ENCODE peak calls at places on chromosome 3, in nine cellular contexts. B, H, F, O, C, L, G, J and Y are unnamed samples.

GRCh38 chr3:79247367-79248103 is 520.3 kb downstream of the ROBO1 start:
- DNase-seq in B (no peak), H (no peak), F (peak), O (peak), C (no peak), L (no peak), G (no peak), J (no peak), Y (no peak)

GRCh38 chr3:154181127-154181691 is 60.0 kb downstream of the ARHGEF26 start:
- DNase-seq in B (peak), H (no peak), F (no peak), O (peak), C (no peak), L (no peak), G (no peak), J (no peak), Y (no peak)

GRCh38 chr3:85808750-85809149 is 850.0 kb downstream of the CADM2 start:
- DNase-seq in B (no peak), H (no peak), F (no peak), O (peak), C (no peak), L (no peak), G (no peak), J (no peak), Y (no peak)

GRCh38 chr3:27724459-27725197 is 2.5 kb upstream of the EOMES start:
- DNase-seq in B (no peak), H (no peak), F (no peak), O (no peak), C (no peak), L (no peak), G (no peak), J (no peak), Y (no peak)

GRCh38 chr3:58529516-58530353 is 7.3 kb downstream of the ACOX2 start:
- DNase-seq in B (no peak), H (no peak), F (no peak), O (peak), C (no peak), L (no peak), G (no peak), J (no peak), Y (no peak)

GRCh38 chr3:130609166-130609574 is 92.2 kb downstream of the COL6A6 start:
- DNase-seq in B (no peak), H (peak), F (peak), O (no peak), C (no peak), L (peak), G (peak), J (peak), Y (no peak)

GRCh38 chr3:149638401-149639092 is 19.3 kb downstream of the WWTR1 start:
- DNase-seq in B (no peak), H (no peak), F (peak), O (peak), C (no peak), L (peak), G (no peak), J (no peak), Y (no peak)

GRCh38 chr3:67031986-67032385 is 33.9 kb downstream of the KBTBD8 start:
- DNase-seq in B (no peak), H (no peak), F (no peak), O (no peak), C (no peak), L (no peak), G (no peak), J (no peak), Y (no peak)

DNA sequence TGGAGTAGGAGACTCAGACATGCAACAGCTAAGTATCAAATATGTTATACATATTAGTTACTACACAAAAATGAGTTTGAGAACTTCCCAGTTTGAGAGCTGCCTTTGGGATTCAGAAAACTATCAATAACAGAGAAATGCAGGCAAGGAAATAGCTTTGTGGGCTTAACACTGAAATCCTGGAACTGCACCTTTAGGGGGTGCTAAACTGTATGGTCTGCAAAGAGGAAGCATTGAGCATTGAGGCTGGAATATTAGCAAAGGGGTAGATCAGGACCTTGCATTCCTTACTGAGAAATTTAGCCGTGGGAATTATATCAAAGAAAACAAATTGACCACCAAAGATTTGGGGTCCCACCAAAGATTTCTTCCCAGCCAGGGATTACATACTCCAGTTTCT is 580.0 kb downstream of the ZNF385D start:
- DNase-seq in B (no peak), H (no peak), F (no peak), O (peak), C (no peak), L (no peak), G (no peak), J (no peak), Y (no peak)
- TF ChIP-seq CTCF in B (peak), H (no peak), F (peak), O (peak), C (no peak), L (no peak), G (peak), J (peak), Y (no peak)

GRCh38 chr3:122496529-122496928 is 18.2 kb downstream of the KPNA1 start:
- DNase-seq in B (no peak), H (no peak), F (no peak), O (no peak), C (no peak), L (no peak), G (no peak), J (no peak), Y (no peak)

GRCh38 chr3:122497425-122497824 is 17.3 kb downstream of the KPNA1 start:
- DNase-seq in B (peak), H (no peak), F (peak), O (no peak), C (no peak), L (no peak), G (no peak), J (no peak), Y (no peak)

GRCh38 chr3:122493296-122493695 is 21.4 kb downstream of the KPNA1 start:
- DNase-seq in B (no peak), H (no peak), F (peak), O (no peak), C (no peak), L (no peak), G (no peak), J (no peak), Y (no peak)

GRCh38 chr3:122502139-122502538 is 12.6 kb downstream of the KPNA1 start:
- DNase-seq in B (no peak), H (no peak), F (no peak), O (no peak), C (no peak), L (no peak), G (no peak), J (no peak), Y (no peak)

GRCh38 chr3:122498152-122498551 is 16.6 kb downstream of the KPNA1 start:
- DNase-seq in B (no peak), H (no peak), F (no peak), O (no peak), C (no peak), L (no peak), G (no peak), J (no peak), Y (no peak)
- H3K27ac ChIP-seq in B (peak), H (no peak), F (no peak), O (no peak), C (no peak), L (no peak), G (no peak), J (no peak), Y (no peak)

GRCh38 chr3:50371133-50371670 is 11.9 kb upstream of the TMEM115 start:
- DNase-seq in B (no peak), H (no peak), F (no peak), O (no peak), C (no peak), L (no peak), G (no peak), J (no peak), Y (no peak)

GRCh38 chr3:50372349-50372748 is 13.0 kb upstream of the TMEM115 start:
- DNase-seq in B (no peak), H (no peak), F (no peak), O (peak), C (no peak), L (no peak), G (no peak), J (no peak), Y (no peak)

GRCh38 chr3:50373146-50373864 is 14.0 kb upstream of the TMEM115 start:
- DNase-seq in B (no peak), H (no peak), F (no peak), O (no peak), C (no peak), L (no peak), G (no peak), J (no peak), Y (no peak)

GRCh38 chr3:50369271-50369670 is 9.9 kb upstream of the TMEM115 start:
- DNase-seq in B (no peak), H (no peak), F (no peak), O (no peak), C (no peak), L (no peak), G (no peak), J (no peak), Y (no peak)

GRCh38 chr3:50370594-50370993 is 11.3 kb upstream of the TMEM115 start:
- DNase-seq in B (peak), H (no peak), F (no peak), O (peak), C (no peak), L (no peak), G (no peak), J (no peak), Y (no peak)
- TF ChIP-seq CTCF in B (peak), H (no peak), F (peak), O (peak), C (no peak), L (no peak), G (no peak), J (no peak), Y (no peak)

GRCh38 chr3:72447059-72447946 is 400.9 kb downstream of the SHQ1 start:
- DNase-seq in B (peak), H (peak), F (peak), O (peak), C (peak), L (peak), G (peak), J (peak), Y (peak)
- H3K27ac ChIP-seq in B (peak), H (peak), F (peak), O (peak), C (peak), L (peak), G (peak), J (peak), Y (peak)

DNA sequence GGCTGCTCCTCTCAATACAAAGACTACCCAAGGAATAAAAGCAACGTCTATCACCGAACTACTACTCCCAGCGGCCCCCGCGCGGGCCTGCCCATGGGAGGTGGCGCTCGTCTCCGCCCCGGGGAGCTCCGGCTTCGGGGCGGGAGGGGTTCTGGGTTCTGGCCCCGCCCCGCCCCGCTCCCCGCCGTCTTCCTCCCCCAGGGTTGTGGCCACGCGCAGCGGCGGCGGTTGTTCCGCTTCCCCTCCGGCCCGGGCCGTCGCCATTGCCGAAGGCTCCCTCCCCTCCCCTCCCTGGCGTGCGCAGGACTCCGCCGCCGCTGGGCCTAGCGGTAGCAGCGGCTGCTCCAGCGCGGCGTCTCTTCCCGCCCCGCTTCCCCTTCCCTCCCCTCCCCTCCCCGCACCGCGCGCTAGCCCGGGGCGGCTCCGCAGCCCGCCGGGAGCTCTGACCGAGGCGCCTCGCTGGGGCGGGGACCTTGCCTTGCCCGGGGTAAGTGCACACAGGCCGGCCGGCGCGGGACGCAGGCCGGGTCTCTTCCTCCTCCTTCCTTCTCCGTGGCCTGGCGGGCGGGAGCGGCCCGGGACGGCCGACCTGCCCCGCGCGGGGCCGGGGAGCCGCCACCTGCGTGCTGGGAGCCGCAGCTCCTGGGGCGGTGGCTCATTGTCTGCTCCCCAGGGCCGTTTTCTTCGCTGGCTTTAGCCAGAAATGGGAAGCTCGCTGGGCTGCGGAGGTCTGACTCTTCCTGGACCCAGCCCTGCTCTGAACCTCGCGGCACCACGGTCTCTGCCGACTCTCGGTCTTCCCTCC is at the start of gene PAK2:
- DNase-seq in B (peak), H (peak), F (peak), O (peak), C (peak), L (peak), G (peak), J (peak), Y (peak)
- TF ChIP-seq CTCF in B (no peak), H (no peak), F (no peak), O (no peak), C (no peak), L (peak), G (no peak), J (peak), Y (no peak)

DNA sequence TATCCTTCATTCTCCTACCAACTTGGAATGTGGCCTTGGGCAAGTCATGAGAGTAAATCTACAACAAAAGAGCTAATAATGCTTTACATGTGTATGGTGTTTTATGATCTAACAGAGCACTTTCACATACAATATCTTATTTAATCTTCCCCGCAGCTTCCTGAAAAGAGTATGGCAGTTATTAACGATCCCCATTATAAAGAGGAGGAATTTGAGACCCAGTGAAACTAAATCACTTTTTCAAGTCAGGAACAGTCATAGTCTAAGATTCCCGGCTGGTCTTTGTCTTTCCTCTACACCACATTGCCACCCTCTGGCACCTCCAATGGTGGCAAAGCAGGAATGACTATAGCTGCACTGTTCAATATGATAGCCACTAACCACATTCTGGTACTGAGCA is 69.7 kb upstream of the CMSS1 start:
- DNase-seq in B (peak), H (no peak), F (peak), O (peak), C (no peak), L (no peak), G (no peak), J (no peak), Y (no peak)
- H3K27ac ChIP-seq in B (no peak), H (no peak), F (no peak), O (no peak), C (no peak), L (no peak), G (no peak), J (no peak), Y (no peak)